ENCODE peak calls at places on chromosomes 13 and 19, in four cellular contexts. I is esophagus squamous epithelium, J is Peyer's patch, E is heart left ventricle. H is an unnamed sample.

GRCh38 chr19:31499281-31499680 is 150.0 kb upstream of the TSHZ3 start:
- DNase-seq in I (no peak), J (no peak), E (no peak), H (no peak)

GRCh38 chr19:15419413-15420025 is 731 bp upstream of the AKAP8L start:
- DNase-seq in I (no peak), J (no peak), E (no peak), H (no peak)

GRCh38 chr19:13172335-13173128 is 22.3 kb downstream of the IER2 start:
- DNase-seq in I (no peak), J (peak), E (peak), H (no peak)

GRCh38 chr13:61463027-61463426 is 47.4 kb upstream of the PCDH20 start:
- DNase-seq in I (no peak), J (no peak), E (no peak), H (no peak)

GRCh38 chr19:4568884-4569283 is 9.4 kb upstream of the SEMA6B start:
- DNase-seq in I (no peak), J (no peak), E (no peak), H (no peak)

GRCh38 chr19:35845215-35846037 is 6.9 kb downstream of the NPHS1 start:
- DNase-seq in I (no peak), J (no peak), E (no peak), H (no peak)

GRCh38 chr19:48403606-48404005 is 10.1 kb downstream of the GRIN2D start:
- DNase-seq in I (no peak), J (peak), E (peak), H (peak)

GRCh38 chr13:51636349-51636890 is 52.2 kb downstream of the WDFY2 start:
- DNase-seq in I (no peak), J (no peak), E (no peak), H (no peak)

GRCh38 chr19:48303866-48304265 is 21.5 kb upstream of the EMP3 start:
- DNase-seq in I (no peak), J (no peak), E (no peak), H (no peak)

GRCh38 chr13:22402682-22403081 is 731.8 kb downstream of the FGF9 start:
- DNase-seq in I (no peak), J (no peak), E (no peak), H (no peak)

GRCh38 chr13:48449656-48450055 is 36.7 kb upstream of the LPAR6 start:
- DNase-seq in I (no peak), J (no peak), E (no peak), H (no peak)

GRCh38 chr19:5466814-5467291 is 11.6 kb downstream of the ZNRF4 start:
- DNase-seq in I (no peak), J (no peak), E (peak), H (no peak)

GRCh38 chr13:21079206-21079605 is 17.8 kb upstream of the LATS2 start:
- DNase-seq in I (no peak), J (no peak), E (no peak), H (no peak)

GRCh38 chr19:43501661-43502418 is 2.7 kb downstream of the PHLDB3 start:
- DNase-seq in I (no peak), J (no peak), E (no peak), H (peak)

GRCh38 chr13:36158606-36159005 is 27.4 kb upstream of the DCLK1 start:
- DNase-seq in I (no peak), J (no peak), E (no peak), H (no peak)

GRCh38 chr13:75643693-75644092 is 7.6 kb downstream of the LMO7 start:
- DNase-seq in I (no peak), J (no peak), E (no peak), H (no peak)

GRCh38 chr19:53865918-53866696 is 1.6 kb upstream of the MYADM start:
- DNase-seq in I (no peak), J (peak), E (peak), H (peak)

DNA sequence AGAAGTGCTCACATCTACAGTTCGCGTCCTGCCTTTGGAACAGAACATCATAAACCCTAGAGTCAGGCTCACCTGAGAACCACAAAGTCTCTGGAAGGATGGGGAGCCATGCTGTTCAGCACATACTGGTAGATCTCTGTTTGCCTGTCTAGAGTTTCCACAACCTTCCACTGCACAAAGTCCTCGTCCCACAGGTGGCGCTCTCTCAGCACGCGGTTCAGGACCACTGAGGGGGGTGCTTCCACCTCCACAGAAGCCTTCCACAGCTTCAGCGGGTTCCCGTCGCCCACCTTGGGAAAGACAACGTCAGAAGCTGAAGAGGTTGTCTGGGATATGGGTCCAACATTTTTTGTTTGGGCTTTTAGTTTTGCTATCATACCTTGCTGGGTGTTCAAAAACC is 93.6 kb downstream of the KL start:
- DNase-seq in I (no peak), J (no peak), E (no peak), H (no peak)
- H3K27ac ChIP-seq in I (peak), J (no peak), E (peak), H (no peak)

DNA sequence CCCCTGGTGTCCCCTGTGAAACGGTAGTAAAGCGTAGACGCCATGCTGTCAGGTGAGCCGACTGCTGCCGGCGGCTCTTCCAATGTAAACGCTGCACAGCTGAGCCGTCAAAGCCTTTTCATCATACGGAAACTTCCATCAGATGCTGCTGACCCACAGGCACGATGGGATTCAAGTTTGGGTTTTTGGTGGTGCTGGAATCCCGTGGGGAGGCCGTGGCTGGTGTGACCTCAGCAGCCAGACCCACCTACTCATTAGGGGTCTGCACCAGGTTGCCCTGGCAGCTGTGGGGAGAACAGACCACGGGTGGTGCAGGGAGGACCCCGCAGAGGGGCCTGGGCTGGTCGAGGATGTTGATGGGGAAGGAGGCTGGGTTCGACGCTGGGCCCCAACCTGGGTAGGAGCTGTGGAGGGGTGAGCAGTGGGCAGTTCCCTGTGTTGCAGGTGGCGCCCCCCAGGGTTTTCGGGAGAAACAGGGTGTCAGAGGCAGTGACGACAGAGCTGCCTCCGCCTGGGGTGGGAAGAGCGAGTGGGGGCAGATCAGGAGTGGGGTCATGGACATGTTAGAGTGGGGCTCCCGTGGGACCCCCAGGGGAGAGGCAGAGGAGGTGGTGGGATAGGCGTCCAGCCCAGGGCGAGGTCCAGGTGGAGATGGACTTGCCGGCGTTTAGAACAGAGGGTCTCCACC is 6.6 kb downstream of the GRIN3B start:
- DNase-seq in I (no peak), J (no peak), E (no peak), H (no peak)
- TF ChIP-seq POLR2A in I (no peak), J (no peak), E (no peak), H (no peak)

DNA sequence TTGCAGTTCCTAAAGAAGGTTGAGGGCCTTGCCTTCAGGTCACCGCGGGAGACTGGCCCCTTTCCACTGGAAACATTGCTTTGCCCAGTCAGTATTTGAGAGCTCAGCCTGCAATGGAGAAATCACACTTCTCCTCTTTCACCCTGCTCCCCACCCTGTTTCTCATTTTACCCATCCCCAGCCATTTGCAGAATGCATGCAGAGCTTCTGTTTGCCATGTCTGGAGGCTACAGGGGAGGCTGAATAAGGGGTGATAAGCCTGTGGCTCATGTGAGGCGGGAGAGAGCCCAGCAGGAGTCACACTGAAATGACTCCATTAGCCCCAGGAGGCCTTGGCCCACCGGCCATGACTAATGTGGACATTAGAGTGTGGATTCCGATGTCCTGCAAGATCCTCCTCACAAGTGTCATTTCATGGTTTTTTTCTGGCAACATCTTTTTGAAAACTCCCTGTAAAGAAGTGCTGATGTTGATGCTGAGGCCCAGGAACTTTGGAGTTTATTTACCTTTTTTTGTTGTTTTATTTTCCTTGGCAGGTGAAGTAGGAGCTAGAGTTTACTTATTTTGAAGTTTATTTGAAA is 6.3 kb downstream of the SPINT2 start:
- DNase-seq in I (no peak), J (no peak), E (no peak), H (no peak)
- H3K27ac ChIP-seq in I (no peak), J (no peak), E (no peak), H (no peak)

GRCh38 chr19:45059258-45059965 is 16.9 kb downstream of the ZNF296 start:
- DNase-seq in I (no peak), J (peak), E (peak), H (peak)

GRCh38 chr19:45057444-45057843 is 18.6 kb downstream of the CLASRP start:
- DNase-seq in I (no peak), J (no peak), E (no peak), H (no peak)

GRCh38 chr19:45056831-45057230 is 18.0 kb downstream of the CLASRP start:
- DNase-seq in I (no peak), J (no peak), E (no peak), H (no peak)

GRCh38 chr19:45061965-45062364 is 14.3 kb downstream of the ZNF296 start:
- DNase-seq in I (no peak), J (no peak), E (no peak), H (no peak)

GRCh38 chr19:45058622-45059159 is 17.6 kb downstream of the ZNF296 start:
- DNase-seq in I (no peak), J (no peak), E (no peak), H (no peak)
- TF ChIP-seq POLR2A in I (no peak), J (no peak), E (no peak), H (no peak)